ENCODE peak calls at places on chromosomes 3 and 15, in six cellular contexts. O is HepG2; G is fibroblast of the conjunctiva; K is CD8-positive, alpha-beta T cell; Y is NCI-H1092 treated with DMSO at 0.1 percent for 48 hours; A is stimulated activated CD4-positive, alpha-beta T cell treated with anti-CD3 and anti-CD28 coated beads, Interleukin-2, amount 100 ng/mL, for 48 hours. J is an unnamed sample.

GRCh38 chr15:81418427-81418826 is 44.4 kb upstream of the TMC3 start:
- DNase-seq in G (no peak), K (no peak), O (no peak), A (no peak), Y (no peak), J (no peak)

GRCh38 chr15:73685981-73686380 is 1.8 kb downstream of the CD276 start:
- DNase-seq in O (no peak), Y (no peak), G (no peak), A (no peak), K (no peak), J (no peak)

GRCh38 chr3:141051641-141052569 is 758 bp downstream of the SPSB4 start:
- DNase-seq in K (no peak), G (no peak), O (no peak), A (no peak), Y (peak; percentile 34), J (peak; percentile 53)

GRCh38 chr3:195914648-195915473 is 6.5 kb upstream of the TNK2 start:
- DNase-seq in K (peak; percentile 91), G (peak; percentile 96), Y (no peak), O (peak; percentile 91), A (peak; percentile 96), J (peak; percentile 96)

GRCh38 chr3:22360977-22361376 is 610.0 kb upstream of the ZNF385D start:
- DNase-seq in A (no peak), G (peak; percentile 56), O (no peak), Y (no peak), K (no peak), J (peak; percentile 16)

GRCh38 chr3:171342783-171343420 is 117.3 kb downstream of the TNIK start:
- DNase-seq in G (no peak), O (no peak), K (no peak), Y (no peak), A (no peak), J (no peak)

GRCh38 chr15:63573533-63573932 is 23.7 kb upstream of the FBXL22 start:
- DNase-seq in Y (no peak), O (no peak), K (no peak), G (no peak), A (no peak), J (no peak)

GRCh38 chr3:114144909-114145688 is 33.8 kb downstream of the DRD3 start:
- DNase-seq in K (no peak), O (no peak), Y (no peak), A (peak; percentile 20), G (peak; percentile 72), J (peak; percentile 95)

GRCh38 chr3:149129326-149130123 is at the start of gene HPS3:
- DNase-seq in K (peak; percentile 73), G (peak; percentile 76), O (peak; percentile 79), A (peak; percentile 70), Y (peak; percentile 88), J (peak; percentile 97)

GRCh38 chr3:186241910-186242821 is 119.9 kb downstream of the DGKG start:
- DNase-seq in Y (peak; percentile 11), G (no peak), A (peak; percentile 34), O (peak; percentile 92), K (no peak), J (peak; percentile 37)

GRCh38 chr3:33440328-33440577 is at the start of gene UBP1:
- DNase-seq in Y (no peak), K (no peak), O (no peak), G (no peak), A (peak; percentile 97), J (no peak)

GRCh38 chr3:56928379-56929068 is 126.8 kb upstream of the ARHGEF3 start:
- DNase-seq in K (no peak), O (peak; percentile 25), G (no peak), A (no peak), Y (no peak), J (peak; percentile 27)

GRCh38 chr3:177262396-177262795 is 65.1 kb upstream of the TBL1XR1 start:
- DNase-seq in K (no peak), O (peak; percentile 27), G (no peak), A (no peak), Y (no peak), J (peak; percentile 41)

GRCh38 chr3:180926526-180926925 is 14.1 kb downstream of the FXR1 start:
- DNase-seq in O (no peak), Y (no peak), K (no peak), A (no peak), G (no peak), J (no peak)

GRCh38 chr15:75091814-75092213 is 68.4 kb downstream of the PPCDC start:
- DNase-seq in K (no peak), G (no peak), Y (no peak), A (no peak), O (no peak), J (no peak)

GRCh38 chr15:67914537-67915373 is 74.9 kb upstream of the RNU6-1 start:
- DNase-seq in Y (peak; percentile 84), G (peak; percentile 56), O (peak; percentile 65), A (no peak), K (no peak), J (no peak)

GRCh38 chr3:122907471-122907870 is 112.6 kb downstream of the SLC49A4 start:
- DNase-seq in Y (no peak), O (no peak), A (no peak), K (no peak), G (no peak), J (no peak)

GRCh38 chr15:89673162-89673506 is 6.0 kb downstream of the PLIN1 start:
- DNase-seq in Y (peak; percentile 31), K (no peak), G (no peak), A (peak; percentile 18), O (peak; percentile 25), J (no peak)

GRCh38 chr3:64150527-64151238 is 74.6 kb downstream of the PRICKLE2 start:
- DNase-seq in K (no peak), G (peak; percentile 91), O (peak; percentile 68), A (no peak), Y (peak; percentile 72), J (peak; percentile 67)

GRCh38 chr15:77097317-77097721 is 26.4 kb upstream of the TSPAN3 start:
- DNase-seq in A (no peak), Y (no peak), K (no peak), G (no peak), O (no peak), J (no peak)

J was measured in AG20443.